ENCODE peak calls at places on chromosome 20, in seven cellular contexts. One of them, this sample, is unnamed.

GRCh38 chr20:44967207-44967807 is 995 bp downstream of the STK4 start:
- DNase-seq in heart right ventricle: no peak
- DNase-seq in GM10248: no peak
- DNase-seq in pancreas: no peak
- DNase-seq in ovary: no peak
- DNase-seq in activated CD8-positive, alpha-beta T cell treated with anti-CD3 and anti-CD28 coated beads for 36 hours: peak
- DNase-seq in GM12864: no peak
- DNase-seq in this sample: no peak

GRCh38 chr20:22762576-22763256 is 178.3 kb upstream of the FOXA2 start:
- DNase-seq in pancreas: no peak
- DNase-seq in ovary: no peak
- DNase-seq in heart right ventricle: no peak
- DNase-seq in GM10248: no peak
- DNase-seq in activated CD8-positive, alpha-beta T cell treated with anti-CD3 and anti-CD28 coated beads for 36 hours: no peak
- DNase-seq in GM12864: no peak
- DNase-seq in this sample: no peak

GRCh38 chr20:24297928-24298327 is 171.5 kb upstream of the SYNDIG1 start:
- DNase-seq in ovary: no peak
- DNase-seq in GM10248: no peak
- DNase-seq in pancreas: no peak
- DNase-seq in GM12864: no peak
- DNase-seq in activated CD8-positive, alpha-beta T cell treated with anti-CD3 and anti-CD28 coated beads for 36 hours: no peak
- DNase-seq in heart right ventricle: no peak
- DNase-seq in this sample: no peak

GRCh38 chr20:47334022-47334551 is 22.4 kb downstream of the ZMYND8 start:
- DNase-seq in GM10248: no peak
- DNase-seq in GM12864: no peak
- DNase-seq in pancreas: no peak
- DNase-seq in activated CD8-positive, alpha-beta T cell treated with anti-CD3 and anti-CD28 coated beads for 36 hours: no peak
- DNase-seq in ovary: no peak
- DNase-seq in heart right ventricle: no peak
- DNase-seq in this sample: no peak

GRCh38 chr20:7359739-7360138 is 580.5 kb downstream of the HAO1 start:
- DNase-seq in GM12864: no peak
- DNase-seq in ovary: no peak
- DNase-seq in heart right ventricle: no peak
- DNase-seq in activated CD8-positive, alpha-beta T cell treated with anti-CD3 and anti-CD28 coated beads for 36 hours: no peak
- DNase-seq in pancreas: no peak
- DNase-seq in GM10248: no peak
- DNase-seq in this sample: no peak

GRCh38 chr20:43963872-43964791 is 49.5 kb downstream of the TOX2 start:
- DNase-seq in GM10248: no peak
- DNase-seq in pancreas: no peak
- DNase-seq in heart right ventricle: peak
- DNase-seq in GM12864: no peak
- DNase-seq in activated CD8-positive, alpha-beta T cell treated with anti-CD3 and anti-CD28 coated beads for 36 hours: peak
- DNase-seq in ovary: no peak
- DNase-seq in this sample: no peak

GRCh38 chr20:62159835-62160234 is 16.3 kb downstream of the SS18L1 start:
- DNase-seq in activated CD8-positive, alpha-beta T cell treated with anti-CD3 and anti-CD28 coated beads for 36 hours: peak
- DNase-seq in heart right ventricle: no peak
- DNase-seq in pancreas: no peak
- DNase-seq in ovary: no peak
- DNase-seq in GM12864: peak
- DNase-seq in GM10248: peak
- DNase-seq in this sample: peak

GRCh38 chr20:24806896-24807676 is 142.0 kb upstream of the CST7 start:
- DNase-seq in GM12864: no peak
- DNase-seq in GM10248: no peak
- DNase-seq in activated CD8-positive, alpha-beta T cell treated with anti-CD3 and anti-CD28 coated beads for 36 hours: no peak
- DNase-seq in ovary: no peak
- DNase-seq in heart right ventricle: no peak
- DNase-seq in pancreas: no peak
- DNase-seq in this sample: no peak

GRCh38 chr20:11849270-11849920 is 68.3 kb upstream of the BTBD3 start:
- DNase-seq in ovary: no peak
- DNase-seq in GM12864: no peak
- DNase-seq in heart right ventricle: no peak
- DNase-seq in activated CD8-positive, alpha-beta T cell treated with anti-CD3 and anti-CD28 coated beads for 36 hours: no peak
- DNase-seq in GM10248: no peak
- DNase-seq in pancreas: no peak
- DNase-seq in this sample: no peak

GRCh38 chr20:23049933-23050838 is 714 bp upstream of the THBD start:
- DNase-seq in pancreas: no peak
- DNase-seq in activated CD8-positive, alpha-beta T cell treated with anti-CD3 and anti-CD28 coated beads for 36 hours: no peak
- DNase-seq in heart right ventricle: peak
- DNase-seq in ovary: peak
- DNase-seq in GM10248: no peak
- DNase-seq in GM12864: no peak
- DNase-seq in this sample: no peak

GRCh38 chr20:9301129-9302072 is 213.0 kb upstream of the LAMP5 start:
- DNase-seq in activated CD8-positive, alpha-beta T cell treated with anti-CD3 and anti-CD28 coated beads for 36 hours: no peak
- DNase-seq in GM12864: no peak
- DNase-seq in heart right ventricle: no peak
- DNase-seq in GM10248: no peak
- DNase-seq in pancreas: peak
- DNase-seq in ovary: no peak
- DNase-seq in this sample: no peak

GRCh38 chr20:36606171-36607116 is 865 bp downstream of the RAB5IF start:
- DNase-seq in GM12864: no peak
- DNase-seq in activated CD8-positive, alpha-beta T cell treated with anti-CD3 and anti-CD28 coated beads for 36 hours: peak
- DNase-seq in ovary: no peak
- DNase-seq in pancreas: peak
- DNase-seq in GM10248: no peak
- DNase-seq in heart right ventricle: no peak
- DNase-seq in this sample: no peak

GRCh38 chr20:42549496-42549895 is 640.2 kb downstream of the PTPRT start:
- DNase-seq in heart right ventricle: no peak
- DNase-seq in ovary: no peak
- DNase-seq in GM10248: no peak
- DNase-seq in pancreas: no peak
- DNase-seq in activated CD8-positive, alpha-beta T cell treated with anti-CD3 and anti-CD28 coated beads for 36 hours: no peak
- DNase-seq in GM12864: no peak
- DNase-seq in this sample: no peak

GRCh38 chr20:47456952-47457724 is 44.5 kb upstream of the NCOA3 start:
- DNase-seq in GM10248: no peak
- DNase-seq in heart right ventricle: no peak
- DNase-seq in activated CD8-positive, alpha-beta T cell treated with anti-CD3 and anti-CD28 coated beads for 36 hours: peak
- DNase-seq in ovary: no peak
- DNase-seq in pancreas: no peak
- DNase-seq in GM12864: no peak
- DNase-seq in this sample: no peak

GRCh38 chr20:51760905-51761544 is 7.2 kb downstream of the ATP9A start:
- DNase-seq in pancreas: no peak
- DNase-seq in heart right ventricle: no peak
- DNase-seq in ovary: no peak
- DNase-seq in activated CD8-positive, alpha-beta T cell treated with anti-CD3 and anti-CD28 coated beads for 36 hours: no peak
- DNase-seq in GM10248: no peak
- DNase-seq in GM12864: no peak
- DNase-seq in this sample: no peak

GRCh38 chr20:21175433-21175832 is 49.6 kb downstream of the KIZ start:
- DNase-seq in heart right ventricle: no peak
- DNase-seq in GM10248: no peak
- DNase-seq in pancreas: no peak
- DNase-seq in activated CD8-positive, alpha-beta T cell treated with anti-CD3 and anti-CD28 coated beads for 36 hours: peak
- DNase-seq in GM12864: no peak
- DNase-seq in ovary: no peak
- DNase-seq in this sample: no peak

GRCh38 chr20:38504368-38505090 is 31.9 kb downstream of the RALGAPB start:
- DNase-seq in pancreas: no peak
- DNase-seq in heart right ventricle: no peak
- DNase-seq in GM12864: no peak
- DNase-seq in GM10248: no peak
- DNase-seq in activated CD8-positive, alpha-beta T cell treated with anti-CD3 and anti-CD28 coated beads for 36 hours: no peak
- DNase-seq in ovary: no peak
- DNase-seq in this sample: no peak

GRCh38 chr20:44057698-44058675 is 129.0 kb downstream of the JPH2 start:
- DNase-seq in GM10248: no peak
- DNase-seq in ovary: no peak
- DNase-seq in heart right ventricle: no peak
- DNase-seq in GM12864: no peak
- DNase-seq in activated CD8-positive, alpha-beta T cell treated with anti-CD3 and anti-CD28 coated beads for 36 hours: no peak
- DNase-seq in pancreas: no peak
- DNase-seq in this sample: no peak

GRCh38 chr20:18904624-18905023 is 91.0 kb downstream of the SCP2D1 start:
- DNase-seq in GM10248: no peak
- DNase-seq in heart right ventricle: no peak
- DNase-seq in GM12864: no peak
- DNase-seq in pancreas: no peak
- DNase-seq in ovary: peak
- DNase-seq in activated CD8-positive, alpha-beta T cell treated with anti-CD3 and anti-CD28 coated beads for 36 hours: no peak
- DNase-seq in this sample: no peak

GRCh38 chr20:50153153-50153499 is 397 bp downstream of the PEDS1 start:
- DNase-seq in heart right ventricle: no peak
- DNase-seq in pancreas: no peak
- DNase-seq in activated CD8-positive, alpha-beta T cell treated with anti-CD3 and anti-CD28 coated beads for 36 hours: no peak
- DNase-seq in GM10248: no peak
- DNase-seq in GM12864: no peak
- DNase-seq in ovary: no peak
- DNase-seq in this sample: peak

DNA sequence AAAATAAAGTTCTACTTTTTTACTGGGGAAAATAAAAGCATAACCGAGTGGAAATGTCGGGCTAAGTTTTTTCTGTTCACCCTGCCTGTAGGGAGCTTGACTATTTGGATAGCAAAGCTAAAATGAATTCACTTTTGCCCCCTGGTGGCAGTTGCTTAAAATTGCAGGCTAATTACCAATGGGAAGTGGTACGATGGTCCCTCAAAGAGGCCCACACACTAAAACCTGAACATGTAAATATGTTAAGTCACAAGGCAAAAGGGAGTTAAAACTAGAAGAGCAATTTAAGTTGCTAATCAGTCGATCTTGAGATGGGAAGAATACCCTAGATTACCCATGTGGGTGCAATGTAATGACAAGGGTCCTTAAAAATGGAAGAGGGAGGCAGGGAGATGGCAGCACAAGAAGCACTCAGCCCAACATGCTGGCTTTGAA is 916 bp upstream of the SUN5 start:
- DNase-seq in activated CD8-positive, alpha-beta T cell treated with anti-CD3 and anti-CD28 coated beads for 36 hours: peak
- DNase-seq in GM10248: peak
- DNase-seq in pancreas: no peak
- DNase-seq in ovary: no peak
- DNase-seq in heart right ventricle: no peak
- DNase-seq in GM12864: no peak
- DNase-seq in this sample: peak
- TF ChIP-seq CTCF in activated CD8-positive, alpha-beta T cell treated with anti-CD3 and anti-CD28 coated beads for 36 hours: peak
- TF ChIP-seq CTCF in GM10248: no peak
- TF ChIP-seq CTCF in pancreas: peak
- TF ChIP-seq CTCF in ovary: no peak
- TF ChIP-seq CTCF in heart right ventricle: no peak
- TF ChIP-seq CTCF in GM12864: peak
- TF ChIP-seq CTCF in this sample: peak

GRCh38 chr20:15378151-15378550 is 1040.7 kb upstream of the FLRT3 start:
- DNase-seq in ovary: no peak
- DNase-seq in pancreas: no peak
- DNase-seq in GM12864: no peak
- DNase-seq in heart right ventricle: no peak
- DNase-seq in activated CD8-positive, alpha-beta T cell treated with anti-CD3 and anti-CD28 coated beads for 36 hours: no peak
- DNase-seq in GM10248: no peak
- DNase-seq in this sample: no peak
- TF ChIP-seq CTCF in ovary: no peak
- TF ChIP-seq CTCF in pancreas: no peak
- TF ChIP-seq CTCF in GM12864: no peak
- TF ChIP-seq CTCF in heart right ventricle: no peak
- TF ChIP-seq CTCF in activated CD8-positive, alpha-beta T cell treated with anti-CD3 and anti-CD28 coated beads for 36 hours: no peak
- TF ChIP-seq CTCF in GM10248: no peak
- TF ChIP-seq CTCF in this sample: no peak

GRCh38 chr20:5718896-5719595 is 31.2 kb upstream of the SHLD1 start:
- DNase-seq in heart right ventricle: peak
- DNase-seq in ovary: no peak
- DNase-seq in GM10248: no peak
- DNase-seq in GM12864: no peak
- DNase-seq in pancreas: no peak
- DNase-seq in activated CD8-positive, alpha-beta T cell treated with anti-CD3 and anti-CD28 coated beads for 36 hours: no peak
- DNase-seq in this sample: no peak

GRCh38 chr20:5722927-5723326 is 27.3 kb upstream of the SHLD1 start:
- DNase-seq in GM10248: no peak
- DNase-seq in pancreas: no peak
- DNase-seq in activated CD8-positive, alpha-beta T cell treated with anti-CD3 and anti-CD28 coated beads for 36 hours: peak
- DNase-seq in GM12864: no peak
- DNase-seq in ovary: no peak
- DNase-seq in heart right ventricle: no peak
- DNase-seq in this sample: no peak

GRCh38 chr20:5720696-5721095 is 29.5 kb upstream of the SHLD1 start:
- DNase-seq in GM12864: no peak
- DNase-seq in heart right ventricle: no peak
- DNase-seq in activated CD8-positive, alpha-beta T cell treated with anti-CD3 and anti-CD28 coated beads for 36 hours: no peak
- DNase-seq in ovary: no peak
- DNase-seq in pancreas: no peak
- DNase-seq in GM10248: no peak
- DNase-seq in this sample: no peak

GRCh38 chr20:5716953-5717352 is 33.2 kb upstream of the SHLD1 start:
- DNase-seq in pancreas: no peak
- DNase-seq in heart right ventricle: no peak
- DNase-seq in ovary: no peak
- DNase-seq in GM12864: no peak
- DNase-seq in GM10248: no peak
- DNase-seq in activated CD8-positive, alpha-beta T cell treated with anti-CD3 and anti-CD28 coated beads for 36 hours: no peak
- DNase-seq in this sample: no peak

GRCh38 chr20:5719861-5720401 is 30.3 kb upstream of the SHLD1 start:
- DNase-seq in activated CD8-positive, alpha-beta T cell treated with anti-CD3 and anti-CD28 coated beads for 36 hours: peak
- DNase-seq in GM10248: no peak
- DNase-seq in GM12864: no peak
- DNase-seq in ovary: no peak
- DNase-seq in pancreas: no peak
- DNase-seq in heart right ventricle: no peak
- DNase-seq in this sample: no peak
- TF ChIP-seq CTCF in activated CD8-positive, alpha-beta T cell treated with anti-CD3 and anti-CD28 coated beads for 36 hours: no peak
- TF ChIP-seq CTCF in GM10248: no peak
- TF ChIP-seq CTCF in GM12864: no peak
- TF ChIP-seq CTCF in ovary: no peak
- TF ChIP-seq CTCF in pancreas: no peak
- TF ChIP-seq CTCF in heart right ventricle: no peak
- TF ChIP-seq CTCF in this sample: no peak

GRCh38 chr20:53623127-53623453 is 29.5 kb upstream of the ZNF217 start:
- DNase-seq in activated CD8-positive, alpha-beta T cell treated with anti-CD3 and anti-CD28 coated beads for 36 hours: no peak
- DNase-seq in GM10248: no peak
- DNase-seq in GM12864: no peak
- DNase-seq in ovary: no peak
- DNase-seq in heart right ventricle: no peak
- DNase-seq in pancreas: no peak
- DNase-seq in this sample: no peak

GRCh38 chr20:53621482-53622246 is 28.0 kb upstream of the ZNF217 start:
- DNase-seq in GM12864: no peak
- DNase-seq in heart right ventricle: peak
- DNase-seq in ovary: peak
- DNase-seq in activated CD8-positive, alpha-beta T cell treated with anti-CD3 and anti-CD28 coated beads for 36 hours: peak
- DNase-seq in pancreas: peak
- DNase-seq in GM10248: no peak
- DNase-seq in this sample: no peak

GRCh38 chr20:53626584-53626983 is 32.9 kb upstream of the ZNF217 start:
- DNase-seq in GM10248: no peak
- DNase-seq in heart right ventricle: no peak
- DNase-seq in GM12864: no peak
- DNase-seq in ovary: no peak
- DNase-seq in activated CD8-positive, alpha-beta T cell treated with anti-CD3 and anti-CD28 coated beads for 36 hours: no peak
- DNase-seq in pancreas: no peak
- DNase-seq in this sample: no peak

GRCh38 chr20:53622247-53623114 is 28.8 kb upstream of the ZNF217 start:
- DNase-seq in heart right ventricle: no peak
- DNase-seq in GM10248: no peak
- DNase-seq in GM12864: no peak
- DNase-seq in ovary: no peak
- DNase-seq in pancreas: no peak
- DNase-seq in activated CD8-positive, alpha-beta T cell treated with anti-CD3 and anti-CD28 coated beads for 36 hours: peak
- DNase-seq in this sample: no peak

GRCh38 chr20:53623454-53624206 is 30.0 kb upstream of the ZNF217 start:
- DNase-seq in GM10248: no peak
- DNase-seq in activated CD8-positive, alpha-beta T cell treated with anti-CD3 and anti-CD28 coated beads for 36 hours: peak
- DNase-seq in pancreas: peak
- DNase-seq in GM12864: peak
- DNase-seq in heart right ventricle: peak
- DNase-seq in ovary: peak
- DNase-seq in this sample: no peak
- TF ChIP-seq CTCF in GM10248: no peak
- TF ChIP-seq CTCF in activated CD8-positive, alpha-beta T cell treated with anti-CD3 and anti-CD28 coated beads for 36 hours: no peak
- TF ChIP-seq CTCF in pancreas: no peak
- TF ChIP-seq CTCF in GM12864: no peak
- TF ChIP-seq CTCF in heart right ventricle: no peak
- TF ChIP-seq CTCF in ovary: no peak
- TF ChIP-seq CTCF in this sample: no peak

This sample was measured in GM13977.